ENCODE peak calls at places on chromosomes 12 and 14, in four cellular contexts. F, Z, U and R are unnamed samples.

GRCh38 chr12:65277994-65278575 is 398 bp upstream of the MSRB3 start:
- DNase-seq in U (no peak), Z (no peak), F (peak; percentile 38), R (no peak)

GRCh38 chr14:61147898-61148549 is 133.1 kb downstream of the TMEM30B start:
- DNase-seq in F (peak; percentile 19), Z (no peak), U (peak; percentile 100), R (no peak)

GRCh38 chr14:91548145-91548544 is 38.0 kb upstream of the PPP4R3A start:
- DNase-seq in Z (no peak), F (no peak), U (no peak), R (no peak)

GRCh38 chr14:92035890-92036289 is 4.0 kb downstream of the TRIP11 start:
- DNase-seq in F (no peak), Z (no peak), U (no peak), R (no peak)

GRCh38 chr14:45251912-45252311 is 1.1 kb downstream of the MIS18BP1 start:
- DNase-seq in U (no peak), Z (no peak), F (no peak), R (no peak)

GRCh38 chr12:54991161-54991991 is 6.8 kb upstream of the TESPA1 start:
- DNase-seq in U (no peak), F (no peak), Z (no peak), R (no peak)

GRCh38 chr14:81801921-81802320 is 268.3 kb upstream of the SEL1L start:
- DNase-seq in F (no peak), U (no peak), Z (no peak), R (no peak)

GRCh38 chr12:106601031-106601430 is 18.2 kb downstream of the RFX4 start:
- DNase-seq in Z (no peak), F (peak; percentile 79), U (no peak), R (peak; percentile 88)

GRCh38 chr12:62472472-62472871 is 5.8 kb downstream of the MON2 start:
- DNase-seq in F (peak; percentile 47), U (no peak), Z (no peak), R (peak; percentile 69)

GRCh38 chr12:109702126-109702841 is 11.3 kb upstream of the FAM222A start:
- DNase-seq in F (no peak), U (no peak), Z (no peak), R (no peak)

GRCh38 chr14:34797747-34798583 is 77.2 kb downstream of the BAZ1A start:
- DNase-seq in F (peak; percentile 2), U (no peak), Z (no peak), R (peak; percentile 54)

GRCh38 chr12:50740307-50740706 is 23.6 kb upstream of the ATF1 start:
- DNase-seq in U (no peak), Z (no peak), F (no peak), R (no peak)

GRCh38 chr14:68638056-68638816 is 154.6 kb downstream of the ZFP36L1 start:
- DNase-seq in U (no peak), Z (no peak), F (no peak), R (peak; percentile 33)

GRCh38 chr12:16573652-16574077 is 32.3 kb downstream of the LMO3 start:
- DNase-seq in U (no peak), F (peak; percentile 72), Z (no peak), R (peak; percentile 91)

GRCh38 chr14:20376071-20376588 is 32.7 kb downstream of the PARP2 start:
- DNase-seq in F (no peak), Z (no peak), U (no peak), R (no peak)

GRCh38 chr12:25796523-25797000 is 161.9 kb upstream of the RASSF8 start:
- DNase-seq in U (peak; percentile 75), Z (no peak), F (no peak), R (no peak)

GRCh38 chr12:93624595-93625294 is 52.3 kb downstream of the SOCS2 start:
- DNase-seq in Z (peak; percentile 80), U (peak; percentile 96), F (no peak), R (no peak)

GRCh38 chr14:36810209-36810608 is 148.5 kb downstream of the PAX9 start:
- DNase-seq in F (no peak), Z (no peak), U (no peak), R (no peak)
- H3K4me3 ChIP-seq in F (no peak overlapping the region), Z (no peak overlapping the region), U (no peak overlapping the region), R (no peak overlapping the region)

GRCh38 chr12:101875112-101875961 is 2.0 kb upstream of the DRAM1 start:
- DNase-seq in Z (no peak), F (no peak), U (peak; percentile 22), R (no peak)

GRCh38 chr12:101880769-101881168 is 3.4 kb downstream of the DRAM1 start:
- DNase-seq in U (no peak), F (no peak), Z (no peak), R (no peak)

GRCh38 chr12:101881228-101881627 is 3.8 kb downstream of the DRAM1 start:
- DNase-seq in Z (no peak), F (no peak), U (no peak), R (no peak)

GRCh38 chr12:101877816-101878811 is 734 bp downstream of the DRAM1 start:
- DNase-seq in U (no peak), Z (no peak), F (peak; percentile 45), R (peak; percentile 53)

GRCh38 chr12:101876861-101877815 is at the start of gene DRAM1:
- DNase-seq in F (peak; percentile 90), Z (no peak), U (peak; percentile 78), R (peak; percentile 96)
- H3K4me3 ChIP-seq in F (peak within 1 kb of the TSS; percentile 78), Z (peak within 1 kb of the TSS; percentile 79), U (peak within 1 kb of the TSS; percentile 71), R (peak within 1 kb of the TSS; percentile 81)

GRCh38 chr14:89990623-89991275 is 35.0 kb downstream of the TDP1 start:
- DNase-seq in F (no peak), Z (no peak), U (no peak), R (no peak)

GRCh38 chr14:89986475-89986874 is 30.7 kb downstream of the TDP1 start:
- DNase-seq in U (no peak), Z (no peak), F (peak; percentile 13), R (peak; percentile 51)

GRCh38 chr14:89992273-89992672 is 36.5 kb downstream of the TDP1 start:
- DNase-seq in F (no peak), U (no peak), Z (no peak), R (no peak)

GRCh38 chr14:89990218-89990617 is 34.5 kb downstream of the TDP1 start:
- DNase-seq in F (no peak), Z (no peak), U (no peak), R (no peak)

GRCh38 chr14:89988787-89989186 is 33.1 kb downstream of the TDP1 start:
- DNase-seq in U (no peak), Z (no peak), F (peak; percentile 18), R (no peak)
- H3K4me3 ChIP-seq in U (no peak overlapping the region), Z (no peak overlapping the region), F (no peak overlapping the region), R (no peak overlapping the region)

DNA sequence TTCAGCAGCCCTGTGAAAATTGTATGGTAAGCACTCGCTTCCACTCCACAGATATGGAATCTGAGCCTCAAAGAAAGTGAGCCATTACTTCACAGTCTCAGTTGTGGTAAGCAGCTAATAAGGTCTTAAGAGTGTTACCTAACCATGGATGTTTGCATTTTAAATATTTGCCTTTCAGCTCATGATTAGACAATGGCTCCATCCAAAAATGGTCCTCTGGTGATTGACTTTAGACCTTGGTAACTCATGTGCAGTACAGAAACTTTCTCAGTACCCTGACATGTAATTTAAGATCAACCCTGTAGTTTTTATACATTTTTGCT is 1.8 kb downstream of the A2M start:
- DNase-seq in F (no peak), U (no peak), Z (no peak), R (no peak)
- H3K4me3 ChIP-seq in F (no peak overlapping the region), U (no peak overlapping the region), Z (no peak overlapping the region), R (no peak overlapping the region)

GRCh38 chr12:105234197-105234596 is 1.8 kb downstream of the APPL2 start:
- DNase-seq in Z (no peak), F (no peak), U (no peak), R (no peak)
- H3K4me3 ChIP-seq in Z (peak overlapping the region; percentile 91), F (peak overlapping the region; percentile 88), U (peak overlapping the region; percentile 79), R (peak overlapping the region; percentile 92)

GRCh38 chr12:27260746-27261145 is 16.7 kb downstream of the STK38L start:
- DNase-seq in Z (no peak), F (no peak), U (no peak), R (no peak)
- H3K4me3 ChIP-seq in Z (no peak overlapping the region), F (no peak overlapping the region), U (no peak overlapping the region), R (no peak overlapping the region)

DNA sequence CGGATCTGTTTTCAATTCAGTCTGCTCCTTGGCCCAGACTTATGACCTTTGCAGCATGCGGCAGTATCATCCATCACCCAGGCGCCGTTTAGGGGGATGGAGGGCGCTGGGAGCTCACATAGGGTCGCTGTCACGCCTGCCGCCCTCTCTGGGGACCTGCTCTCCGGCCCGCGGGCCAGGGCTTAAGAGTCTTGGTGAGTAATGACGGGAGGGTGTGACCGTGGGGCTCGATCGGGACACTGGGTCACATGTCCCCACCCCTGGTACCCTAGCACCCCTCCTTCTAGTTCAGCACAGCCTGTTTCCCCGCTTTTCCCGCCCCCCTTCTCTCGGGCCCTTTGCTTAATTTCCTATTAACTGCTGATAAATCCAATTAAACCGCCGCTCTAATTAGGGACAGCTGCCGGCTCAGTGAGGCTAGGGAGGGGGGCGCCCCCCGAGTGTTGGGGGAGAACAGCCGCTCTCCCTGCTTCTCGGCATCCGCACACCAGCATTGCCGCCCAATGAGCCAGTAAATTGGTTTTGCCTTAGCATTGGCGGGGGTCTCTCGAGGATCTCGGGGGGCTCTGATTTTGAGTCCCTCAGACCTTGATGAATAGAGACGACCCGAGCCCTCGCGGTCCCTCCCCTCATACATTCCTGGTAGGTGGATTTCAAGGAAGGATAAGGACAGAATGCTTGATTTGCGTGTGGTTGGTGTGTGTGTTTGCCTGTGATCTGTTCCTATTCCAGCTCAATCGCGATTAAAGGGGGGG is 9.3 kb downstream of the STAC3 start:
- DNase-seq in Z (no peak), U (no peak), F (peak; percentile 20), R (peak; percentile 67)
- H3K4me3 ChIP-seq in Z (no peak overlapping the region), U (no peak overlapping the region), F (peak overlapping the region; percentile 85), R (no peak overlapping the region)

DNA sequence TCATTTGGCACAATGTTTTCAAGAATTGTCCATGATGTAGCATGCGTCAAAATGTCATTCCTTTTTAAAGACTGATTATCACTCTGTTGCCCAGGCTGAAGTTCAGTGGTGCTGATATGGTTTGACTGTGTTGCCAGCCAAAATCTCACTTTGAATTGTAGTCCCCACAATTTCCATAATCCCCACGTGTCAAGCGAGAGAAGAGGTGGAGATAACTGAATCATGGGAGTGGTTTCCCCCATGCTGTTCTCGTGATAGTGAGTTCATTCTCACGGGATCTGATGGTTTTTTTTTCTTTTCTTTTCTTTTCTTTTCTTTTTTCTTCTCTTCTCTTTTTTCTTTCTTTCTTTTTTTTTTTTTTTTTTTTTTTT is 21.8 kb upstream of the LRRK2 start:
- DNase-seq in F (no peak), Z (no peak), U (no peak), R (peak; percentile 54)
- H3K4me3 ChIP-seq in F (no peak overlapping the region), Z (no peak overlapping the region), U (no peak overlapping the region), R (no peak overlapping the region)

GRCh38 chr12:46524778-46525177 is 152.2 kb upstream of the SLC38A2 start:
- DNase-seq in U (peak; percentile 69), F (peak; percentile 21), Z (no peak), R (no peak)

GRCh38 chr12:46523863-46524770 is 151.5 kb upstream of the SLC38A2 start:
- DNase-seq in F (no peak), U (peak; percentile 99), Z (peak; percentile 94), R (no peak)

GRCh38 chr12:46522141-46522540 is 149.6 kb upstream of the SLC38A2 start:
- DNase-seq in Z (no peak), U (no peak), F (no peak), R (no peak)

GRCh38 chr12:46521145-46521544 is 148.6 kb upstream of the SLC38A2 start:
- DNase-seq in U (no peak), F (no peak), Z (no peak), R (no peak)

DNA sequence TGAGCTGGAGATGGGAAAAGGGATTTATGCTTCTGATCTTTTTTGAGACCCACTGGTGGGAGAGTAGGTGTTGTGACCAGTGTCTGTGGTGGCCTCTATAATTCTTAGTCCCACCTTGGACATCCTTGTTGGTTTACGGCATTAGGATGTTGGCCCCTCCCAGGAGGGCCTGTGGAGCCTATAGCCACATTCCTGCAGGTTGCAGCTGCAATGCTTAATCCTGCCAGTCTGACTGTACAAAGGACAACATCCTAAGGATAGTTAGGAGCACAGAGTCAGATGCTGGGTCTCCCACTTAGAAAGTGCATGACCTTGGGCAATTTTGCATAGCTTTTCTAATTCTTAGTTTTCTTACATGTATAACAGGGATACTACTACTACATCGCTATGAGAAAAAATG is 150.9 kb upstream of the SLC38A2 start:
- DNase-seq in F (no peak), U (no peak), Z (no peak), R (no peak)
- H3K4me3 ChIP-seq in F (no peak overlapping the region), U (peak overlapping the region; percentile 39), Z (peak overlapping the region; percentile 3), R (no peak overlapping the region)